ENCODE peak calls at places on chromosomes 5 and 9, in ten cellular contexts. L, M, Z, T, K, R, B, D, G and S are unnamed samples.

GRCh38 chr9:124286292-124286931 is 28.7 kb downstream of the NEK6 start:
- DNase-seq in M (peak; percentile 73), R (peak; percentile 78), D (no peak), B (no peak), L (peak; percentile 70), K (no peak), T (no peak), G (no peak), Z (no peak), S (no peak)

GRCh38 chr9:31259824-31260223 is 1124.6 kb upstream of the ACO1 start:
- DNase-seq in D (no peak), Z (no peak), R (no peak), M (no peak), L (no peak), K (no peak), T (no peak), G (no peak), B (no peak), S (no peak)

GRCh38 chr5:66669862-66670195 is 73.6 kb downstream of the MAST4 start:
- DNase-seq in R (no peak), G (no peak), T (no peak), K (no peak), Z (no peak), L (no peak), B (no peak), M (no peak), D (no peak), S (no peak)

GRCh38 chr9:82763631-82764030 is 299.3 kb downstream of the RASEF start:
- DNase-seq in B (peak; percentile 35), M (no peak), T (no peak), K (no peak), G (no peak), R (no peak), D (no peak), L (no peak), Z (no peak), S (no peak)

GRCh38 chr5:142671801-142672200 is 14.1 kb downstream of the FGF1 start:
- DNase-seq in G (no peak), T (no peak), K (no peak), M (no peak), B (no peak), L (no peak), D (no peak), R (no peak), Z (no peak), S (no peak)

GRCh38 chr5:35815089-35815936 is 41.4 kb upstream of the IL7R start:
- DNase-seq in D (no peak), B (peak; percentile 27), T (no peak), Z (no peak), G (peak; percentile 40), K (no peak), R (no peak), M (no peak), L (peak; percentile 42), S (no peak)

GRCh38 chr5:57598097-57598496 is 115.5 kb upstream of the ACTBL2 start:
- DNase-seq in K (no peak), D (no peak), R (no peak), B (no peak), T (no peak), Z (no peak), G (no peak), M (no peak), L (no peak), S (no peak)

GRCh38 chr5:76401801-76402250 is 1.3 kb upstream of the IQGAP2 start:
- DNase-seq in B (no peak), K (no peak), G (no peak), R (no peak), T (no peak), L (peak; percentile 85), M (peak; percentile 58), D (no peak), Z (no peak), S (no peak)

GRCh38 chr5:165405340-165405739 is 1899.9 kb downstream of the MAT2B start:
- DNase-seq in B (no peak), Z (no peak), R (no peak), L (no peak), M (no peak), T (no peak), D (no peak), K (no peak), G (no peak), S (no peak)

GRCh38 chr9:105103776-105104175 is 140.7 kb upstream of the SLC44A1 start:
- DNase-seq in D (no peak), M (no peak), K (no peak), Z (no peak), B (no peak), R (no peak), L (no peak), T (no peak), G (no peak), S (no peak)

GRCh38 chr5:133736512-133736911 is 124.2 kb upstream of the FSTL4 start:
- DNase-seq in T (no peak), R (no peak), D (no peak), G (no peak), Z (no peak), L (no peak), B (no peak), M (no peak), K (no peak), S (no peak)

GRCh38 chr5:150155258-150156032 is at the start of gene PDGFRB:
- DNase-seq in M (peak; percentile 70), T (peak; percentile 73), G (peak; percentile 58), D (peak; percentile 96), R (no peak), K (peak; percentile 93), B (peak; percentile 88), L (no peak), Z (peak; percentile 91), S (no peak)

GRCh38 chr5:150152636-150153462 is 2.8 kb downstream of the PDGFRB start:
- DNase-seq in G (no peak), M (no peak), L (no peak), R (no peak), D (no peak), K (no peak), Z (no peak), T (no peak), B (peak; percentile 86), S (no peak)

GRCh38 chr5:150154618-150155134 is 969 bp downstream of the PDGFRB start:
- DNase-seq in B (no peak), M (no peak), K (no peak), R (no peak), L (no peak), D (no peak), T (no peak), G (no peak), Z (no peak), S (no peak)

GRCh38 chr5:150153483-150153882 is 2.2 kb downstream of the PDGFRB start:
- DNase-seq in Z (no peak), R (no peak), D (no peak), G (no peak), L (no peak), M (no peak), B (no peak), T (no peak), K (no peak), S (no peak)

GRCh38 chr5:150153957-150154617 is 1.6 kb downstream of the PDGFRB start:
- DNase-seq in T (no peak), B (no peak), K (no peak), M (no peak), Z (no peak), G (no peak), R (no peak), L (peak; percentile 74), D (no peak), S (no peak)
- TF ChIP-seq CTCF in T (no peak), B (no peak), K (no peak), M (no peak), Z (no peak), G (no peak), R (no peak), L (no peak), D (peak; percentile 26), S (no peak)

DNA sequence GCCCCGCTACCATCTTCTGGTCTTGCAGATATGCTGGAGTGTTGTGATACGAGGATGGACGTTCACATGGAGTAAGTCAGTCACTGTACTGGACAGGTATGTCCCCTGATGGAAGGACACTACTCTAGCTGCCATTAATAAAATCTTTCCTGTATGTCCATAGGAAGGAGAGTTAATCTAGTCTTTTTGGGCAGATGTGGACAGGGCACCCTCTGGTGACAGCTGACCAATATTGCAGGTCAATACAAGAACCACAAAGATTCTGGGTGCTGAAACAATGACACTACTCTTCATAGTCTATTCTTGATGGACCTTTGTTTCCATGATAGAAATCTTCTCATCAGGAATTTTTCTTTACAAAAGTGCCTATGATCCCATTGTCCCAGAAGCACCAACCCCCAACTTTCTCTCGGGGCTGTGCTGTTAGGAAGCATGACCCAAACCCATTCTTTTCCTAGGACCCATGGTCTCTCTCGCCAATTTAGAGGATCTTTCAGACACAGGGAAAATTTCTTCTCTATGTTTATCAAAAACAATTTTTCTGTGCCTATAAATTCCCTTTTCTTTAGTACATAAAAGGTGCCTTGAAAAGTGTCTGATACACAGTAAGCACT is 376.9 kb downstream of the DTWD2 start:
- DNase-seq in Z (no peak), L (peak; percentile 43), D (no peak), R (peak; percentile 34), K (no peak), B (peak; percentile 22), G (peak; percentile 50), T (no peak), M (no peak), S (no peak)
- TF ChIP-seq CTCF in Z (peak; percentile 56), L (peak; percentile 69), D (no peak), R (peak; percentile 37), K (no peak), B (peak; percentile 43), G (peak; percentile 72), T (no peak), M (peak; percentile 46), S (peak; percentile 79)

GRCh38 chr5:24232929-24233328 is 411.8 kb downstream of the CDH10 start:
- DNase-seq in G (no peak), L (peak; percentile 6), R (no peak), K (no peak), B (no peak), Z (no peak), D (no peak), M (no peak), T (no peak), S (no peak)
- TF ChIP-seq CTCF in G (no peak), L (no peak), R (no peak), K (no peak), B (peak; percentile 57), Z (no peak), D (no peak), M (no peak), T (no peak), S (peak; percentile 25)

DNA sequence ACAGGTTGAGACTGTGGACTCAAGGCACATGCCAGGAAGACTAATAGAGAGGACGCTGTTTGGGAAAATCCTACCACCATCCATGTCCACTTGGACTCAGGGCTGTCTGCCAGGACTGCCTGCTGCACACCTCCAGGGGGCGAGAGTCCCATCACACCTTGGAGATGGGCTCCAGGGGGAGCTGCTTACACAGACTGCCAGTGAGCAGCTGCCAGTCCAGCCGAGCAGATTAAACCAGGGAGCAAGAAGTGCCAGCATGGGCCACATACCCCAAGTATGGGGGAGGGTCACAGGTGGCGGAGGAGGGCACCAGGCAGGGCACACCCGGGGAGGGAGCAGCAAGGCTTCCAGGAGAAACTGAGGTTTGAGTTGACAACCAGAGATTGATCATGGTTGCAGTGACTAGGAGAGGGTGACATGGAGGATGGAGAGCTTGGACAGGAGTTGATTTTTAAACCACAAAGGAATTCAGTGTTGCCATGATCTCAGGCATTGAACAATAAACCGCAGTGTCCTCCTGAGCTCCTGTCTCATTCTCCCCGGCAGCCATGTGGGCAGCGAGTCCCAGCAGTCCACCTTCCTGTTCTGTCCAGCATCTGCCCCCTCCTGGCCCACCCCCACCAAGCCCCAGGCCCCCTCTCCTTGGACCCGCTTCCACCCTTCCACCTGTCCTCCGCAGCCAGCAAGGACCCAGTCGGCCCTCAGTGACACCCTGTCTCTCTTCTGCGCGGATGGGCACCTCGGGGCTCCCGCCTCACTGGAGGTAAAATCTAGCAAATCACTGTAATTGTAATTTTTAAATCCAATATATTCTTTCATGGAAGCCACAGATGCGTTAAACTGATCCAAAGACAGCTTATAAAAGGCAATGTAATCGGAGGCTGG is 3.1 kb upstream of the VAV2 start:
- DNase-seq in M (no peak), K (no peak), L (peak; percentile 33), D (no peak), T (no peak), G (no peak), R (peak; percentile 39), Z (no peak), B (peak; percentile 68), S (no peak)
- TF ChIP-seq CTCF in M (no peak), K (no peak), L (peak; percentile 26), D (no peak), T (no peak), G (no peak), R (no peak), Z (no peak), B (no peak), S (no peak)